ENCODE peak calls at places on chromosomes 16 and 17, in ten cellular contexts. U, Q, O, R, V, L, Y, Z, E and M are unnamed samples.

GRCh38 chr16:81658373-81658772 is 120.7 kb upstream of the PLCG2 start:
- DNase-seq in U (no peak), Q (no peak), O (no peak), R (no peak), V (no peak), L (no peak), Y (no peak), Z (no peak), E (no peak), M (no peak)

GRCh38 chr17:72120878-72121163 is at the start of gene SOX9:
- DNase-seq in U (no peak), Q (no peak), O (peak; percentile 95), R (peak; percentile 99), V (peak; percentile 96), L (peak; percentile 91), Y (no peak), Z (peak; percentile 97), E (peak; percentile 83), M (peak; percentile 97)

GRCh38 chr16:75593825-75594820 is 27.9 kb downstream of the GABARAPL2 start:
- DNase-seq in U (no peak), Q (no peak), O (no peak), R (peak; percentile 79), V (peak; percentile 48), L (no peak), Y (no peak), Z (peak; percentile 9), E (no peak), M (no peak)

GRCh38 chr17:48555183-48555615 is 10.3 kb upstream of the HOXB2 start:
- DNase-seq in U (no peak), Q (no peak), O (no peak), R (peak; percentile 69), V (peak; percentile 93), L (no peak), Y (no peak), Z (peak; percentile 99), E (no peak), M (no peak)

GRCh38 chr16:55492756-55493380 is 13.9 kb downstream of the MMP2 start:
- DNase-seq in U (no peak), Q (no peak), O (no peak), R (peak; percentile 13), V (no peak), L (no peak), Y (peak; percentile 9), Z (no peak), E (peak; percentile 20), M (no peak)

GRCh38 chr16:86306046-86306644 is 204.2 kb upstream of the FOXF1 start:
- DNase-seq in U (no peak), Q (no peak), O (no peak), R (no peak), V (no peak), L (no peak), Y (no peak), Z (peak; percentile 88), E (no peak), M (peak; percentile 5)

GRCh38 chr16:75070055-75070841 is 46.3 kb downstream of the LDHD start:
- DNase-seq in U (no peak), Q (no peak), O (peak; percentile 52), R (no peak), V (peak; percentile 35), L (peak; percentile 5), Y (no peak), Z (peak; percentile 47), E (no peak), M (no peak)

GRCh38 chr16:588639-588888 is 1.3 kb upstream of the RAB40C start:
- DNase-seq in U (no peak), Q (peak; percentile 51), O (no peak), R (peak; percentile 81), V (peak; percentile 67), L (no peak), Y (peak; percentile 68), Z (peak; percentile 58), E (no peak), M (no peak)

GRCh38 chr16:27177031-27177774 is 26.1 kb upstream of the KDM8 start:
- DNase-seq in U (no peak), Q (no peak), O (no peak), R (no peak), V (peak; percentile 59), L (no peak), Y (no peak), Z (peak; percentile 75), E (no peak), M (no peak)

GRCh38 chr17:50144845-50145531 is 5.5 kb downstream of the PPP1R9B start:
- DNase-seq in U (no peak), Q (no peak), O (no peak), R (no peak), V (no peak), L (no peak), Y (no peak), Z (no peak), E (no peak), M (no peak)

GRCh38 chr17:28193241-28193640 is 125.8 kb upstream of the TMEM97 start:
- DNase-seq in U (no peak), Q (no peak), O (peak; percentile 27), R (peak; percentile 56), V (no peak), L (no peak), Y (no peak), Z (no peak), E (peak; percentile 43), M (no peak)

GRCh38 chr16:4687416-4687815 is 5.9 kb upstream of the NUDT16L1 start:
- DNase-seq in U (no peak), Q (no peak), O (no peak), R (no peak), V (no peak), L (no peak), Y (no peak), Z (no peak), E (no peak), M (no peak)
- H3K27ac ChIP-seq in U (no peak overlapping the region), Q (no peak overlapping the region), O (no peak overlapping the region), R (no peak overlapping the region), V (no peak overlapping the region), L (no peak overlapping the region), Y (no peak overlapping the region), Z (no peak overlapping the region), E (no peak overlapping the region), M (no peak overlapping the region)

GRCh38 chr17:61196799-61197198 is 202.8 kb upstream of the TBX2 start:
- DNase-seq in U (no peak), Q (no peak), O (no peak), R (no peak), V (no peak), L (no peak), Y (no peak), Z (peak; percentile 74), E (no peak), M (no peak)

GRCh38 chr17:61199431-61200348 is 200.0 kb upstream of the TBX2 start:
- DNase-seq in U (no peak), Q (no peak), O (no peak), R (no peak), V (no peak), L (no peak), Y (no peak), Z (no peak), E (no peak), M (no peak)

GRCh38 chr17:61201211-61201610 is 198.4 kb upstream of the TBX2 start:
- DNase-seq in U (no peak), Q (no peak), O (no peak), R (no peak), V (peak; percentile 91), L (no peak), Y (no peak), Z (peak; percentile 100), E (no peak), M (no peak)

GRCh38 chr17:61200349-61200735 is 199.3 kb upstream of the TBX2 start:
- DNase-seq in U (no peak), Q (no peak), O (no peak), R (no peak), V (no peak), L (no peak), Y (no peak), Z (peak; percentile 51), E (no peak), M (no peak)

GRCh38 chr17:61196302-61196704 is 203.3 kb upstream of the TBX2 start:
- DNase-seq in U (no peak), Q (no peak), O (no peak), R (no peak), V (no peak), L (no peak), Y (no peak), Z (peak; percentile 84), E (no peak), M (no peak)
- H3K27ac ChIP-seq in U (no peak overlapping the region), Q (no peak overlapping the region), O (no peak overlapping the region), R (no peak overlapping the region), V (no peak overlapping the region), L (no peak overlapping the region), Y (no peak overlapping the region), Z (peak overlapping the region; percentile 67), E (peak overlapping the region; percentile 10), M (no peak overlapping the region)

GRCh38 chr17:62653002-62653830 is 25.7 kb downstream of the MRC2 start:
- DNase-seq in U (peak; percentile 75), Q (peak; percentile 23), O (peak; percentile 80), R (peak; percentile 100), V (peak; percentile 69), L (no peak), Y (peak; percentile 64), Z (peak; percentile 55), E (no peak), M (no peak)
- H3K27ac ChIP-seq in U (peak overlapping the region; percentile 49), Q (no peak overlapping the region), O (peak overlapping the region; percentile 32), R (peak overlapping the region; percentile 93), V (peak overlapping the region; percentile 79), L (peak overlapping the region; percentile 52), Y (no peak overlapping the region), Z (peak overlapping the region; percentile 85), E (no peak overlapping the region), M (peak overlapping the region; percentile 5)

GRCh38 chr17:78517421-78517820 is 59.8 kb downstream of the DNAH17 start:
- DNase-seq in U (no peak), Q (no peak), O (no peak), R (peak; percentile 20), V (no peak), L (no peak), Y (no peak), Z (peak; percentile 6), E (no peak), M (no peak)

GRCh38 chr17:78510141-78510935 is 66.9 kb downstream of the DNAH17 start:
- DNase-seq in U (no peak), Q (no peak), O (no peak), R (peak; percentile 43), V (no peak), L (no peak), Y (no peak), Z (no peak), E (no peak), M (no peak)

GRCh38 chr17:78512976-78513375 is 64.2 kb downstream of the DNAH17 start:
- DNase-seq in U (no peak), Q (no peak), O (no peak), R (peak; percentile 11), V (no peak), L (no peak), Y (no peak), Z (no peak), E (no peak), M (no peak)

GRCh38 chr17:78515480-78515879 is 61.7 kb downstream of the DNAH17 start:
- DNase-seq in U (no peak), Q (no peak), O (no peak), R (peak; percentile 22), V (no peak), L (no peak), Y (no peak), Z (no peak), E (no peak), M (no peak)

DNA sequence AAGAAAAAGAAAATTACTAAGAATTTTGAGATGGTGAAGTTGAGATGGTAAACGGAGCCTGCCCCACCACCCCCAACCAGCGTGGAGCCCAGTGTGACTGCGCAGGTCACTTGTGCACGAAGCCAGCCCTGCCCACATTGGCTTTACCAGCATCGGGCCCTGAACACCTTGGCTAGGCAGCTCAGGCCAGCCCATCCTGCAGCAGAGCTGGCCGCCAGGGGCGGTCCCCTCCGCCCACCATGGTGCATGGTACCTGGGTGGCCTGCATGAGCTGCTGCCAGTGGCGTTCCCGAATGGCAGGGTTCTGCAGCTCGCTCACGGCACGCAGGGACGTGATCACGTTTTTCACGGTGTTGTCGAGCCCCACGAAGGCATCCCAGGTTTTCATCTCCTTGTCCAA is 62.7 kb downstream of the DNAH17 start:
- DNase-seq in U (no peak), Q (no peak), O (no peak), R (peak; percentile 40), V (no peak), L (no peak), Y (no peak), Z (no peak), E (no peak), M (no peak)
- H3K27ac ChIP-seq in U (no peak overlapping the region), Q (no peak overlapping the region), O (no peak overlapping the region), R (no peak overlapping the region), V (no peak overlapping the region), L (no peak overlapping the region), Y (no peak overlapping the region), Z (no peak overlapping the region), E (no peak overlapping the region), M (no peak overlapping the region)